ENCODE peak calls at places on chromosomes 1 and 21, in four cellular contexts. One of them, this sample, is unnamed.

GRCh38 chr1:167196185-167196584 is 24.5 kb upstream of the POU2F1 start:
- DNase-seq in A549: no peak
- DNase-seq in GM12865: no peak
- DNase-seq in HCT116: no peak
- DNase-seq in this sample: no peak

GRCh38 chr1:234533975-234534876 is 55.2 kb upstream of the TARBP1 start:
- DNase-seq in HCT116: no peak
- DNase-seq in A549: no peak
- DNase-seq in GM12865: no peak
- DNase-seq in this sample: no peak

GRCh38 chr1:59497616-59498015 is 200.7 kb downstream of the FGGY start:
- DNase-seq in HCT116: no peak
- DNase-seq in A549: no peak
- DNase-seq in GM12865: no peak
- DNase-seq in this sample: no peak

GRCh38 chr1:24586119-24586518 is 30.2 kb downstream of the NCMAP start:
- DNase-seq in GM12865: no peak
- DNase-seq in HCT116: no peak
- DNase-seq in A549: no peak
- DNase-seq in this sample: no peak

GRCh38 chr1:219817914-219818313 is 110.4 kb downstream of the SLC30A10 start:
- DNase-seq in GM12865: no peak
- DNase-seq in A549: no peak
- DNase-seq in HCT116: no peak
- DNase-seq in this sample: no peak

GRCh38 chr1:231107186-231107585 is 54.7 kb upstream of the TRIM67 start:
- DNase-seq in GM12865: no peak
- DNase-seq in A549: no peak
- DNase-seq in HCT116: no peak
- DNase-seq in this sample: no peak

GRCh38 chr1:84771895-84772294 is 81.6 kb upstream of the SSX2IP start:
- DNase-seq in A549: peak
- DNase-seq in HCT116: no peak
- DNase-seq in GM12865: no peak
- DNase-seq in this sample: no peak

GRCh38 chr1:113390871-113391642 is 742 bp downstream of the MAGI3 start:
- DNase-seq in GM12865: peak
- DNase-seq in HCT116: no peak
- DNase-seq in A549: peak
- DNase-seq in this sample: peak

GRCh38 chr1:9891207-9891606 is 18.9 kb downstream of the CTNNBIP1 start:
- DNase-seq in HCT116: no peak
- DNase-seq in A549: no peak
- DNase-seq in GM12865: no peak
- DNase-seq in this sample: no peak

GRCh38 chr21:14321042-14321441 is 61.9 kb downstream of the HSPA13 start:
- DNase-seq in HCT116: no peak
- DNase-seq in GM12865: no peak
- DNase-seq in A549: no peak
- DNase-seq in this sample: no peak

GRCh38 chr1:17661546-17662157 is 93.5 kb upstream of the ACTL8 start:
- DNase-seq in A549: peak
- DNase-seq in GM12865: peak
- DNase-seq in HCT116: peak
- DNase-seq in this sample: peak

GRCh38 chr1:43152866-43153265 is 19.2 kb downstream of the EBNA1BP2 start:
- DNase-seq in GM12865: peak
- DNase-seq in A549: no peak
- DNase-seq in HCT116: no peak
- DNase-seq in this sample: no peak

GRCh38 chr21:43889055-43889454 is 24.0 kb downstream of the AGPAT3 start:
- DNase-seq in GM12865: no peak
- DNase-seq in HCT116: no peak
- DNase-seq in A549: no peak
- DNase-seq in this sample: no peak

GRCh38 chr21:43884012-43884860 is 19.2 kb downstream of the AGPAT3 start:
- DNase-seq in A549: peak
- DNase-seq in GM12865: peak
- DNase-seq in HCT116: peak
- DNase-seq in this sample: peak

GRCh38 chr21:43885721-43886120 is 20.7 kb downstream of the AGPAT3 start:
- DNase-seq in HCT116: no peak
- DNase-seq in A549: no peak
- DNase-seq in GM12865: no peak
- DNase-seq in this sample: no peak

GRCh38 chr21:43884861-43885370 is 19.9 kb downstream of the AGPAT3 start:
- DNase-seq in A549: no peak
- DNase-seq in GM12865: no peak
- DNase-seq in HCT116: no peak
- DNase-seq in this sample: no peak

GRCh38 chr21:43886565-43886964 is 21.5 kb downstream of the AGPAT3 start:
- DNase-seq in A549: no peak
- DNase-seq in GM12865: no peak
- DNase-seq in HCT116: no peak
- DNase-seq in this sample: no peak
- TF ChIP-seq CTCF in A549: no peak
- TF ChIP-seq CTCF in GM12865: no peak
- TF ChIP-seq CTCF in HCT116: no peak
- TF ChIP-seq CTCF in this sample: no peak

DNA sequence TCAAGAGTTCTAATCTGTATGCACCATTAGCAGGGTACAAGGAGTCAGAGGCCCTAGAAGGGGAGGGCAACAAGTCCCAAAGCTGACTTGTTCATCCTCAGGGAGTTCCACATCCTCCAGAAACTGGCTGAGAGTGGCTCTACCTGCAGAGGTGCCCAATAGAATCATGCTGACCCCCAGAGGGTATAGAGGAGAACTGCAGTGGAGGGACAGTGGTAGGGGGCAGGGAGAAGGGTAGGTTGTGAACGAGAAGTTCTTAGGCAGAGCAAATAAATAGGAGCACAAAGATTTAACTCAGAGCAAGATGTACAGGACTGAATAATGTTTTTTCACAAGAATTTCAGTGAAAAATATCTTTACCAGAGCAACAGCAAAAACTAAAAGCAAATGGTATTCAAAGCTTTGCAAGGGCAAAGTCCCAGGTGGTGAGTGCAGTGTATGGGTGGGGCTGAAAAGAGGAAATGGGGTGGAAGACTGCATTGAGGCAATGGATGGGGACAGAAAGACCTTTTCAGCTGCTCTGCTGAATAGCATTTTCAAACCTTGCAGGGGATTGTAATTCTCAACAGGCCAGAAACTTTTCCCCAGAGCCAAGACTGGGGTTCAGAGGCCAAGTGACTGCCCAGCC is 3.1 kb downstream of the FCRL2 start:
- DNase-seq in A549: peak
- DNase-seq in HCT116: no peak
- DNase-seq in GM12865: peak
- DNase-seq in this sample: no peak
- TF ChIP-seq CTCF in A549: no peak
- TF ChIP-seq CTCF in HCT116: peak
- TF ChIP-seq CTCF in GM12865: peak
- TF ChIP-seq CTCF in this sample: peak

GRCh38 chr1:247287460-247287859 is 31.6 kb downstream of the VN1R5 start:
- DNase-seq in GM12865: no peak
- DNase-seq in HCT116: no peak
- DNase-seq in A549: no peak
- DNase-seq in this sample: no peak
- TF ChIP-seq CTCF in GM12865: no peak
- TF ChIP-seq CTCF in HCT116: peak
- TF ChIP-seq CTCF in A549: no peak
- TF ChIP-seq CTCF in this sample: no peak

GRCh38 chr1:200194477-200194876 is 167.0 kb downstream of the NR5A2 start:
- DNase-seq in A549: no peak
- DNase-seq in HCT116: no peak
- DNase-seq in GM12865: no peak
- DNase-seq in this sample: no peak

DNA sequence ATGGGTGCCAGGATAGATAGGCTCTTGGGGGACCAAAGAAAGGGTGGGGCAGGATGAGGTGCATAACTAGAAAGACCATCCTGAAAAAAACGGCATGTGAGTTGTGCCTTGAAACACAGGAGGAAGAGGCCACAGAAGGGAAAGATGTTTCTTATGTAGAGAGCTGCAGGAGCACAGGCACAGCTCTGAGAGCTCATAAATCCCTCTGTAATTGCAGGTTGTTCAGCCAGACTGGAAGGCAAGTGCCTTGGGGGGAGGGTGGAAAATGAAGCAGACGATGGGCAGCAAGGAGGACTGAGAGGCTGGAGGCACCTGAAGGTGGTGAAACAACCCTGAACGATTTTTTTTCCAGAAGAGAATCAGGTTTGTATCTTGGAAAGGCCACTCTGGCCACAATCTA is 170.7 kb downstream of the NR5A2 start:
- DNase-seq in HCT116: no peak
- DNase-seq in GM12865: no peak
- DNase-seq in A549: no peak
- DNase-seq in this sample: no peak
- TF ChIP-seq CTCF in HCT116: no peak
- TF ChIP-seq CTCF in GM12865: no peak
- TF ChIP-seq CTCF in A549: no peak
- TF ChIP-seq CTCF in this sample: no peak

GRCh38 chr1:72034827-72035226 is 247.5 kb downstream of the NEGR1 start:
- DNase-seq in GM12865: no peak
- DNase-seq in HCT116: no peak
- DNase-seq in A549: no peak
- DNase-seq in this sample: no peak

DNA sequence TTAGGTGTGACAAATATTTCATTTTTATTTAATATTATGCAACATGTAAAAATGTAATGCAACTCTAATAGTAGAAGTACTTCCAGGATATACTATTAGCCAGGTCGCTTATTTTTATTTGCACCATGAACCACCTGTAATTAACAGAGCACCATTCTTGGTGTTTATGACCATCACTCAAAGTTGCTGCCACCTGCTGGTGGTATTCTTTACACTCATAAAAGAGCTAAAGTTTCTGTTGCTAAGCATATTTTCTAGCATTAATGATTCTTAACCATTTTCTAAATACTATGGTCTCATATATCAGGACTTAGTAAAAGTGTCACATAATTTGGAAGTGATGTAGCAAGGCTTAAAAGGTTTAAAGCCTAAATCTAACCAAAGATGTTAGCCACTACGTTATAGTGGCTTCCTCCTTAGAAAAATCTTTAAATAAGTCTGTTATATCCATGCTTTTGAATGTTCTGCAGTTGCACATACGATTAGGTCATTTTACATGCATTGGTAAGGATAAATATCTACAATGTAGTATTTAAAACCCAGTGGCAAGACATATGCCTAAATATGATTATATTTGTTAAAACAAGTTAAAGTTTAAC is 244.5 kb downstream of the NEGR1 start:
- DNase-seq in GM12865: peak
- DNase-seq in HCT116: peak
- DNase-seq in A549: peak
- DNase-seq in this sample: peak
- TF ChIP-seq CTCF in GM12865: peak
- TF ChIP-seq CTCF in HCT116: peak
- TF ChIP-seq CTCF in A549: peak
- TF ChIP-seq CTCF in this sample: peak

GRCh38 chr1:154467768-154468102 is 34.3 kb upstream of the TDRD10 start:
- DNase-seq in HCT116: no peak
- DNase-seq in GM12865: no peak
- DNase-seq in A549: no peak
- DNase-seq in this sample: no peak

GRCh38 chr1:154469844-154470417 is 32.1 kb upstream of the TDRD10 start:
- DNase-seq in A549: no peak
- DNase-seq in GM12865: no peak
- DNase-seq in HCT116: no peak
- DNase-seq in this sample: no peak

GRCh38 chr1:154474802-154475201 is 27.2 kb upstream of the TDRD10 start:
- DNase-seq in GM12865: no peak
- DNase-seq in HCT116: peak
- DNase-seq in A549: peak
- DNase-seq in this sample: no peak

GRCh38 chr1:154468480-154469240 is 33.4 kb upstream of the TDRD10 start:
- DNase-seq in GM12865: no peak
- DNase-seq in HCT116: no peak
- DNase-seq in A549: no peak
- DNase-seq in this sample: no peak

GRCh38 chr1:154471304-154471703 is 30.7 kb upstream of the TDRD10 start:
- DNase-seq in HCT116: no peak
- DNase-seq in A549: no peak
- DNase-seq in GM12865: no peak
- DNase-seq in this sample: no peak
- TF ChIP-seq CTCF in HCT116: no peak
- TF ChIP-seq CTCF in A549: no peak
- TF ChIP-seq CTCF in GM12865: no peak
- TF ChIP-seq CTCF in this sample: no peak

GRCh38 chr1:26608895-26609294 is 79.3 kb downstream of the RPS6KA1 start:
- DNase-seq in GM12865: peak
- DNase-seq in HCT116: no peak
- DNase-seq in A549: no peak
- DNase-seq in this sample: no peak
- TF ChIP-seq CTCF in GM12865: no peak
- TF ChIP-seq CTCF in HCT116: no peak
- TF ChIP-seq CTCF in A549: no peak
- TF ChIP-seq CTCF in this sample: no peak